ENCODE peak calls at places on chromosomes 6 and 20, in ten cellular contexts. One of them, this sample, is unnamed.

GRCh38 chr20:62064788-62065668 is 653 bp downstream of the TAF4 start:
- DNase-seq in EL: peak
- DNase-seq in stimulated activated CD8-positive, alpha-beta memory T cell treated with anti-CD3 and anti-CD28 coated beads, Interleukin-7, amount 100 ng/mL, for 24 hours: no peak
- DNase-seq in posterior cingulate gyrus: no peak
- DNase-seq in stimulated activated CD4-positive, alpha-beta T cell treated with anti-CD3 and anti-CD28 coated beads, Interleukin-1b, Interleukin-23, amount 100 ng/mL, for 4 hours: no peak
- DNase-seq in T-helper 2 cell: no peak
- DNase-seq in lower lobe of right lung: no peak
- DNase-seq in LoVo: no peak
- DNase-seq in body of pancreas: peak
- DNase-seq in HFFc6: no peak
- DNase-seq in this sample: peak

GRCh38 chr6:25006565-25007001 is 70.8 kb upstream of the RIPOR2 start:
- DNase-seq in posterior cingulate gyrus: no peak
- DNase-seq in T-helper 2 cell: no peak
- DNase-seq in stimulated activated CD8-positive, alpha-beta memory T cell treated with anti-CD3 and anti-CD28 coated beads, Interleukin-7, amount 100 ng/mL, for 24 hours: no peak
- DNase-seq in stimulated activated CD4-positive, alpha-beta T cell treated with anti-CD3 and anti-CD28 coated beads, Interleukin-1b, Interleukin-23, amount 100 ng/mL, for 4 hours: peak
- DNase-seq in lower lobe of right lung: peak
- DNase-seq in LoVo: no peak
- DNase-seq in body of pancreas: peak
- DNase-seq in EL: no peak
- DNase-seq in HFFc6: peak
- DNase-seq in this sample: peak

GRCh38 chr20:4195499-4195898 is 180.1 kb upstream of the RNF24 start:
- DNase-seq in posterior cingulate gyrus: peak
- DNase-seq in stimulated activated CD4-positive, alpha-beta T cell treated with anti-CD3 and anti-CD28 coated beads, Interleukin-1b, Interleukin-23, amount 100 ng/mL, for 4 hours: no peak
- DNase-seq in HFFc6: no peak
- DNase-seq in LoVo: no peak
- DNase-seq in stimulated activated CD8-positive, alpha-beta memory T cell treated with anti-CD3 and anti-CD28 coated beads, Interleukin-7, amount 100 ng/mL, for 24 hours: no peak
- DNase-seq in EL: peak
- DNase-seq in T-helper 2 cell: no peak
- DNase-seq in body of pancreas: peak
- DNase-seq in lower lobe of right lung: no peak
- DNase-seq in this sample: no peak

GRCh38 chr6:135195522-135195921 is 14.4 kb downstream of the MYB start:
- DNase-seq in posterior cingulate gyrus: no peak
- DNase-seq in stimulated activated CD4-positive, alpha-beta T cell treated with anti-CD3 and anti-CD28 coated beads, Interleukin-1b, Interleukin-23, amount 100 ng/mL, for 4 hours: no peak
- DNase-seq in HFFc6: no peak
- DNase-seq in EL: no peak
- DNase-seq in body of pancreas: no peak
- DNase-seq in lower lobe of right lung: no peak
- DNase-seq in LoVo: no peak
- DNase-seq in stimulated activated CD8-positive, alpha-beta memory T cell treated with anti-CD3 and anti-CD28 coated beads, Interleukin-7, amount 100 ng/mL, for 24 hours: no peak
- DNase-seq in T-helper 2 cell: no peak
- DNase-seq in this sample: no peak

GRCh38 chr6:136466789-136467585 is 83.2 kb downstream of the MAP7 start:
- DNase-seq in lower lobe of right lung: no peak
- DNase-seq in T-helper 2 cell: no peak
- DNase-seq in EL: no peak
- DNase-seq in stimulated activated CD8-positive, alpha-beta memory T cell treated with anti-CD3 and anti-CD28 coated beads, Interleukin-7, amount 100 ng/mL, for 24 hours: no peak
- DNase-seq in stimulated activated CD4-positive, alpha-beta T cell treated with anti-CD3 and anti-CD28 coated beads, Interleukin-1b, Interleukin-23, amount 100 ng/mL, for 4 hours: no peak
- DNase-seq in posterior cingulate gyrus: no peak
- DNase-seq in HFFc6: no peak
- DNase-seq in LoVo: no peak
- DNase-seq in body of pancreas: no peak
- DNase-seq in this sample: no peak

GRCh38 chr6:115643762-115644161 is 416.9 kb downstream of the FRK start:
- DNase-seq in stimulated activated CD4-positive, alpha-beta T cell treated with anti-CD3 and anti-CD28 coated beads, Interleukin-1b, Interleukin-23, amount 100 ng/mL, for 4 hours: no peak
- DNase-seq in posterior cingulate gyrus: no peak
- DNase-seq in lower lobe of right lung: no peak
- DNase-seq in stimulated activated CD8-positive, alpha-beta memory T cell treated with anti-CD3 and anti-CD28 coated beads, Interleukin-7, amount 100 ng/mL, for 24 hours: no peak
- DNase-seq in LoVo: no peak
- DNase-seq in EL: peak
- DNase-seq in body of pancreas: no peak
- DNase-seq in T-helper 2 cell: no peak
- DNase-seq in HFFc6: peak
- DNase-seq in this sample: no peak

GRCh38 chr6:156174026-156174880 is 602.9 kb upstream of the ARID1B start:
- DNase-seq in body of pancreas: no peak
- DNase-seq in HFFc6: no peak
- DNase-seq in stimulated activated CD4-positive, alpha-beta T cell treated with anti-CD3 and anti-CD28 coated beads, Interleukin-1b, Interleukin-23, amount 100 ng/mL, for 4 hours: no peak
- DNase-seq in lower lobe of right lung: no peak
- DNase-seq in EL: peak
- DNase-seq in LoVo: no peak
- DNase-seq in posterior cingulate gyrus: no peak
- DNase-seq in stimulated activated CD8-positive, alpha-beta memory T cell treated with anti-CD3 and anti-CD28 coated beads, Interleukin-7, amount 100 ng/mL, for 24 hours: no peak
- DNase-seq in T-helper 2 cell: no peak
- DNase-seq in this sample: no peak

GRCh38 chr6:134480593-134480992 is 162.7 kb upstream of the SGK1 start:
- DNase-seq in LoVo: no peak
- DNase-seq in posterior cingulate gyrus: no peak
- DNase-seq in body of pancreas: peak
- DNase-seq in EL: no peak
- DNase-seq in lower lobe of right lung: no peak
- DNase-seq in stimulated activated CD8-positive, alpha-beta memory T cell treated with anti-CD3 and anti-CD28 coated beads, Interleukin-7, amount 100 ng/mL, for 24 hours: no peak
- DNase-seq in stimulated activated CD4-positive, alpha-beta T cell treated with anti-CD3 and anti-CD28 coated beads, Interleukin-1b, Interleukin-23, amount 100 ng/mL, for 4 hours: no peak
- DNase-seq in T-helper 2 cell: no peak
- DNase-seq in HFFc6: no peak
- DNase-seq in this sample: no peak

GRCh38 chr20:38771621-38772020 is 23.4 kb downstream of the ACTR5 start:
- DNase-seq in stimulated activated CD8-positive, alpha-beta memory T cell treated with anti-CD3 and anti-CD28 coated beads, Interleukin-7, amount 100 ng/mL, for 24 hours: no peak
- DNase-seq in stimulated activated CD4-positive, alpha-beta T cell treated with anti-CD3 and anti-CD28 coated beads, Interleukin-1b, Interleukin-23, amount 100 ng/mL, for 4 hours: no peak
- DNase-seq in EL: no peak
- DNase-seq in posterior cingulate gyrus: no peak
- DNase-seq in T-helper 2 cell: no peak
- DNase-seq in LoVo: no peak
- DNase-seq in HFFc6: no peak
- DNase-seq in body of pancreas: no peak
- DNase-seq in lower lobe of right lung: no peak
- DNase-seq in this sample: no peak

GRCh38 chr6:30813623-30814136 is 69.3 kb upstream of the IER3 start:
- DNase-seq in posterior cingulate gyrus: no peak
- DNase-seq in LoVo: peak
- DNase-seq in stimulated activated CD4-positive, alpha-beta T cell treated with anti-CD3 and anti-CD28 coated beads, Interleukin-1b, Interleukin-23, amount 100 ng/mL, for 4 hours: no peak
- DNase-seq in stimulated activated CD8-positive, alpha-beta memory T cell treated with anti-CD3 and anti-CD28 coated beads, Interleukin-7, amount 100 ng/mL, for 24 hours: no peak
- DNase-seq in body of pancreas: no peak
- DNase-seq in EL: peak
- DNase-seq in lower lobe of right lung: no peak
- DNase-seq in HFFc6: no peak
- DNase-seq in T-helper 2 cell: no peak
- DNase-seq in this sample: no peak

GRCh38 chr6:165562421-165563090 is 100.5 kb downstream of the PDE10A start:
- DNase-seq in body of pancreas: no peak
- DNase-seq in EL: no peak
- DNase-seq in stimulated activated CD4-positive, alpha-beta T cell treated with anti-CD3 and anti-CD28 coated beads, Interleukin-1b, Interleukin-23, amount 100 ng/mL, for 4 hours: no peak
- DNase-seq in lower lobe of right lung: no peak
- DNase-seq in posterior cingulate gyrus: no peak
- DNase-seq in LoVo: no peak
- DNase-seq in stimulated activated CD8-positive, alpha-beta memory T cell treated with anti-CD3 and anti-CD28 coated beads, Interleukin-7, amount 100 ng/mL, for 24 hours: no peak
- DNase-seq in HFFc6: no peak
- DNase-seq in T-helper 2 cell: no peak
- DNase-seq in this sample: no peak

GRCh38 chr20:59010995-59011873 is 4.2 kb upstream of the CTSZ start:
- DNase-seq in stimulated activated CD8-positive, alpha-beta memory T cell treated with anti-CD3 and anti-CD28 coated beads, Interleukin-7, amount 100 ng/mL, for 24 hours: no peak
- DNase-seq in EL: peak
- DNase-seq in T-helper 2 cell: no peak
- DNase-seq in lower lobe of right lung: no peak
- DNase-seq in posterior cingulate gyrus: no peak
- DNase-seq in LoVo: no peak
- DNase-seq in body of pancreas: no peak
- DNase-seq in stimulated activated CD4-positive, alpha-beta T cell treated with anti-CD3 and anti-CD28 coated beads, Interleukin-1b, Interleukin-23, amount 100 ng/mL, for 4 hours: no peak
- DNase-seq in HFFc6: peak
- DNase-seq in this sample: no peak

GRCh38 chr6:91669154-91669903 is 1082.5 kb upstream of the MAP3K7 start:
- DNase-seq in lower lobe of right lung: no peak
- DNase-seq in LoVo: no peak
- DNase-seq in stimulated activated CD8-positive, alpha-beta memory T cell treated with anti-CD3 and anti-CD28 coated beads, Interleukin-7, amount 100 ng/mL, for 24 hours: no peak
- DNase-seq in body of pancreas: no peak
- DNase-seq in EL: no peak
- DNase-seq in posterior cingulate gyrus: peak
- DNase-seq in HFFc6: no peak
- DNase-seq in stimulated activated CD4-positive, alpha-beta T cell treated with anti-CD3 and anti-CD28 coated beads, Interleukin-1b, Interleukin-23, amount 100 ng/mL, for 4 hours: no peak
- DNase-seq in T-helper 2 cell: no peak
- DNase-seq in this sample: no peak

GRCh38 chr20:15838466-15838865 is 734.8 kb downstream of the KIF16B start:
- DNase-seq in stimulated activated CD4-positive, alpha-beta T cell treated with anti-CD3 and anti-CD28 coated beads, Interleukin-1b, Interleukin-23, amount 100 ng/mL, for 4 hours: no peak
- DNase-seq in posterior cingulate gyrus: no peak
- DNase-seq in EL: no peak
- DNase-seq in LoVo: no peak
- DNase-seq in T-helper 2 cell: no peak
- DNase-seq in stimulated activated CD8-positive, alpha-beta memory T cell treated with anti-CD3 and anti-CD28 coated beads, Interleukin-7, amount 100 ng/mL, for 24 hours: no peak
- DNase-seq in lower lobe of right lung: no peak
- DNase-seq in HFFc6: no peak
- DNase-seq in body of pancreas: no peak
- DNase-seq in this sample: no peak

GRCh38 chr6:157991067-157991432 is 9.4 kb downstream of the SYNJ2 start:
- DNase-seq in posterior cingulate gyrus: no peak
- DNase-seq in stimulated activated CD8-positive, alpha-beta memory T cell treated with anti-CD3 and anti-CD28 coated beads, Interleukin-7, amount 100 ng/mL, for 24 hours: no peak
- DNase-seq in lower lobe of right lung: no peak
- DNase-seq in body of pancreas: peak
- DNase-seq in LoVo: no peak
- DNase-seq in stimulated activated CD4-positive, alpha-beta T cell treated with anti-CD3 and anti-CD28 coated beads, Interleukin-1b, Interleukin-23, amount 100 ng/mL, for 4 hours: no peak
- DNase-seq in EL: no peak
- DNase-seq in HFFc6: no peak
- DNase-seq in T-helper 2 cell: no peak
- DNase-seq in this sample: no peak

GRCh38 chr6:41077536-41077935 is 4.8 kb downstream of the NFYA start:
- DNase-seq in T-helper 2 cell: no peak
- DNase-seq in LoVo: no peak
- DNase-seq in lower lobe of right lung: no peak
- DNase-seq in body of pancreas: no peak
- DNase-seq in EL: no peak
- DNase-seq in stimulated activated CD4-positive, alpha-beta T cell treated with anti-CD3 and anti-CD28 coated beads, Interleukin-1b, Interleukin-23, amount 100 ng/mL, for 4 hours: no peak
- DNase-seq in stimulated activated CD8-positive, alpha-beta memory T cell treated with anti-CD3 and anti-CD28 coated beads, Interleukin-7, amount 100 ng/mL, for 24 hours: no peak
- DNase-seq in HFFc6: no peak
- DNase-seq in posterior cingulate gyrus: no peak
- DNase-seq in this sample: no peak

GRCh38 chr6:154410619-154411044 is 54.0 kb upstream of the IPCEF1 start:
- DNase-seq in stimulated activated CD8-positive, alpha-beta memory T cell treated with anti-CD3 and anti-CD28 coated beads, Interleukin-7, amount 100 ng/mL, for 24 hours: no peak
- DNase-seq in EL: peak
- DNase-seq in HFFc6: peak
- DNase-seq in LoVo: peak
- DNase-seq in lower lobe of right lung: no peak
- DNase-seq in body of pancreas: peak
- DNase-seq in stimulated activated CD4-positive, alpha-beta T cell treated with anti-CD3 and anti-CD28 coated beads, Interleukin-1b, Interleukin-23, amount 100 ng/mL, for 4 hours: no peak
- DNase-seq in T-helper 2 cell: no peak
- DNase-seq in posterior cingulate gyrus: no peak
- DNase-seq in this sample: no peak

GRCh38 chr6:14705841-14706377 is 540.0 kb upstream of the JARID2 start:
- DNase-seq in HFFc6: no peak
- DNase-seq in EL: no peak
- DNase-seq in stimulated activated CD8-positive, alpha-beta memory T cell treated with anti-CD3 and anti-CD28 coated beads, Interleukin-7, amount 100 ng/mL, for 24 hours: no peak
- DNase-seq in LoVo: no peak
- DNase-seq in posterior cingulate gyrus: no peak
- DNase-seq in body of pancreas: no peak
- DNase-seq in stimulated activated CD4-positive, alpha-beta T cell treated with anti-CD3 and anti-CD28 coated beads, Interleukin-1b, Interleukin-23, amount 100 ng/mL, for 4 hours: no peak
- DNase-seq in T-helper 2 cell: no peak
- DNase-seq in lower lobe of right lung: no peak
- DNase-seq in this sample: no peak